ENCODE peak calls at places on chromosomes 2 and 18, in eight cellular contexts. One of them, this sample, is unnamed.
A peak's percentile ranks its signal among the peaks of the same experiment; 100 is the strongest.

GRCh38 chr2:135997380-135997779 is 12.0 kb upstream of the DARS1 start:
- DNase-seq in heart left ventricle: no peak
- DNase-seq in IMR-90: no peak
- DNase-seq in endothelial cell of umbilical vein: no peak
- DNase-seq in A549: no peak
- DNase-seq in body of pancreas: no peak
- DNase-seq in transverse colon: peak; percentile 40
- DNase-seq in tibial nerve: no peak
- DNase-seq in this sample: no peak

GRCh38 chr2:239609583-239610310 is 208.9 kb upstream of the HDAC4 start:
- DNase-seq in heart left ventricle: no peak
- DNase-seq in tibial nerve: no peak
- DNase-seq in IMR-90: no peak
- DNase-seq in transverse colon: no peak
- DNase-seq in A549: no peak
- DNase-seq in body of pancreas: no peak
- DNase-seq in endothelial cell of umbilical vein: no peak
- DNase-seq in this sample: no peak

GRCh38 chr2:117875786-117876185 is 61.3 kb downstream of the DDX18 start:
- DNase-seq in transverse colon: no peak
- DNase-seq in IMR-90: no peak
- DNase-seq in heart left ventricle: no peak
- DNase-seq in endothelial cell of umbilical vein: no peak
- DNase-seq in tibial nerve: no peak
- DNase-seq in body of pancreas: no peak
- DNase-seq in A549: no peak
- DNase-seq in this sample: no peak

GRCh38 chr18:46587568-46587967 is 69.5 kb downstream of the LOXHD1 start:
- DNase-seq in endothelial cell of umbilical vein: no peak
- DNase-seq in body of pancreas: no peak
- DNase-seq in A549: no peak
- DNase-seq in tibial nerve: no peak
- DNase-seq in transverse colon: no peak
- DNase-seq in heart left ventricle: no peak
- DNase-seq in IMR-90: no peak
- DNase-seq in this sample: no peak

GRCh38 chr2:195414479-195414878 is 242.5 kb upstream of the SLC39A10 start:
- DNase-seq in tibial nerve: no peak
- DNase-seq in transverse colon: no peak
- DNase-seq in endothelial cell of umbilical vein: no peak
- DNase-seq in body of pancreas: no peak
- DNase-seq in IMR-90: no peak
- DNase-seq in heart left ventricle: no peak
- DNase-seq in A549: no peak
- DNase-seq in this sample: no peak

GRCh38 chr18:62279561-62279960 is 45.5 kb upstream of the TNFRSF11A start:
- DNase-seq in IMR-90: no peak
- DNase-seq in endothelial cell of umbilical vein: no peak
- DNase-seq in tibial nerve: no peak
- DNase-seq in body of pancreas: no peak
- DNase-seq in A549: no peak
- DNase-seq in transverse colon: no peak
- DNase-seq in heart left ventricle: no peak
- DNase-seq in this sample: no peak

GRCh38 chr2:180892081-180892480 is 88.3 kb upstream of the UBE2E3 start:
- DNase-seq in A549: no peak
- DNase-seq in body of pancreas: no peak
- DNase-seq in tibial nerve: no peak
- DNase-seq in transverse colon: no peak
- DNase-seq in IMR-90: no peak
- DNase-seq in heart left ventricle: no peak
- DNase-seq in endothelial cell of umbilical vein: no peak
- DNase-seq in this sample: no peak

GRCh38 chr2:189409136-189409535 is 32.1 kb upstream of the WDR75 start:
- DNase-seq in body of pancreas: no peak
- DNase-seq in IMR-90: peak; percentile 24
- DNase-seq in endothelial cell of umbilical vein: peak; percentile 10
- DNase-seq in A549: no peak
- DNase-seq in heart left ventricle: no peak
- DNase-seq in tibial nerve: no peak
- DNase-seq in transverse colon: no peak
- DNase-seq in this sample: no peak

GRCh38 chr2:160913323-160913722 is 246.9 kb upstream of the TANK start:
- DNase-seq in IMR-90: no peak
- DNase-seq in body of pancreas: no peak
- DNase-seq in transverse colon: no peak
- DNase-seq in heart left ventricle: no peak
- DNase-seq in A549: no peak
- DNase-seq in endothelial cell of umbilical vein: no peak
- DNase-seq in tibial nerve: no peak
- DNase-seq in this sample: no peak

GRCh38 chr2:160914217-160914616 is 246.0 kb upstream of the TANK start:
- DNase-seq in body of pancreas: no peak
- DNase-seq in A549: no peak
- DNase-seq in endothelial cell of umbilical vein: no peak
- DNase-seq in tibial nerve: no peak
- DNase-seq in IMR-90: no peak
- DNase-seq in heart left ventricle: no peak
- DNase-seq in transverse colon: no peak
- DNase-seq in this sample: no peak

GRCh38 chr2:160911258-160911657 is 249.0 kb upstream of the TANK start:
- DNase-seq in endothelial cell of umbilical vein: peak; percentile 71
- DNase-seq in tibial nerve: no peak
- DNase-seq in heart left ventricle: no peak
- DNase-seq in transverse colon: no peak
- DNase-seq in IMR-90: no peak
- DNase-seq in A549: no peak
- DNase-seq in body of pancreas: no peak
- DNase-seq in this sample: no peak

GRCh38 chr2:160910681-160911080 is 249.5 kb upstream of the TANK start:
- DNase-seq in heart left ventricle: no peak
- DNase-seq in transverse colon: no peak
- DNase-seq in body of pancreas: no peak
- DNase-seq in tibial nerve: no peak
- DNase-seq in IMR-90: peak; percentile 66
- DNase-seq in endothelial cell of umbilical vein: peak; percentile 48
- DNase-seq in A549: no peak
- DNase-seq in this sample: no peak

GRCh38 chr2:160912276-160912675 is 248.0 kb upstream of the TANK start:
- DNase-seq in endothelial cell of umbilical vein: no peak
- DNase-seq in tibial nerve: no peak
- DNase-seq in body of pancreas: no peak
- DNase-seq in A549: no peak
- DNase-seq in IMR-90: no peak
- DNase-seq in heart left ventricle: no peak
- DNase-seq in transverse colon: no peak
- DNase-seq in this sample: no peak
- H3K4me3 ChIP-seq in endothelial cell of umbilical vein: no peak overlapping the region
- H3K4me3 ChIP-seq in tibial nerve: no peak overlapping the region
- H3K4me3 ChIP-seq in body of pancreas: no peak overlapping the region
- H3K4me3 ChIP-seq in A549: no peak overlapping the region
- H3K4me3 ChIP-seq in IMR-90: no peak overlapping the region
- H3K4me3 ChIP-seq in heart left ventricle: no peak overlapping the region
- H3K4me3 ChIP-seq in transverse colon: no peak overlapping the region
- H3K4me3 ChIP-seq in this sample: no peak overlapping the region

GRCh38 chr2:172925600-172925999 is 150.0 kb upstream of the MAP3K20 start:
- DNase-seq in A549: no peak
- DNase-seq in heart left ventricle: no peak
- DNase-seq in IMR-90: no peak
- DNase-seq in body of pancreas: no peak
- DNase-seq in transverse colon: no peak
- DNase-seq in tibial nerve: no peak
- DNase-seq in endothelial cell of umbilical vein: no peak
- DNase-seq in this sample: no peak

GRCh38 chr2:172928754-172929153 is 146.9 kb upstream of the MAP3K20 start:
- DNase-seq in body of pancreas: peak; percentile 23
- DNase-seq in endothelial cell of umbilical vein: peak; percentile 88
- DNase-seq in transverse colon: no peak
- DNase-seq in A549: no peak
- DNase-seq in IMR-90: peak; percentile 92
- DNase-seq in tibial nerve: no peak
- DNase-seq in heart left ventricle: no peak
- DNase-seq in this sample: no peak

GRCh38 chr2:172930871-172931255 is 144.8 kb upstream of the MAP3K20 start:
- DNase-seq in heart left ventricle: no peak
- DNase-seq in body of pancreas: no peak
- DNase-seq in transverse colon: no peak
- DNase-seq in A549: no peak
- DNase-seq in tibial nerve: no peak
- DNase-seq in endothelial cell of umbilical vein: peak; percentile 50
- DNase-seq in IMR-90: no peak
- DNase-seq in this sample: no peak

GRCh38 chr2:172929644-172930043 is 146.0 kb upstream of the MAP3K20 start:
- DNase-seq in heart left ventricle: no peak
- DNase-seq in tibial nerve: no peak
- DNase-seq in endothelial cell of umbilical vein: peak; percentile 25
- DNase-seq in A549: no peak
- DNase-seq in body of pancreas: no peak
- DNase-seq in IMR-90: no peak
- DNase-seq in transverse colon: no peak
- DNase-seq in this sample: no peak

DNA sequence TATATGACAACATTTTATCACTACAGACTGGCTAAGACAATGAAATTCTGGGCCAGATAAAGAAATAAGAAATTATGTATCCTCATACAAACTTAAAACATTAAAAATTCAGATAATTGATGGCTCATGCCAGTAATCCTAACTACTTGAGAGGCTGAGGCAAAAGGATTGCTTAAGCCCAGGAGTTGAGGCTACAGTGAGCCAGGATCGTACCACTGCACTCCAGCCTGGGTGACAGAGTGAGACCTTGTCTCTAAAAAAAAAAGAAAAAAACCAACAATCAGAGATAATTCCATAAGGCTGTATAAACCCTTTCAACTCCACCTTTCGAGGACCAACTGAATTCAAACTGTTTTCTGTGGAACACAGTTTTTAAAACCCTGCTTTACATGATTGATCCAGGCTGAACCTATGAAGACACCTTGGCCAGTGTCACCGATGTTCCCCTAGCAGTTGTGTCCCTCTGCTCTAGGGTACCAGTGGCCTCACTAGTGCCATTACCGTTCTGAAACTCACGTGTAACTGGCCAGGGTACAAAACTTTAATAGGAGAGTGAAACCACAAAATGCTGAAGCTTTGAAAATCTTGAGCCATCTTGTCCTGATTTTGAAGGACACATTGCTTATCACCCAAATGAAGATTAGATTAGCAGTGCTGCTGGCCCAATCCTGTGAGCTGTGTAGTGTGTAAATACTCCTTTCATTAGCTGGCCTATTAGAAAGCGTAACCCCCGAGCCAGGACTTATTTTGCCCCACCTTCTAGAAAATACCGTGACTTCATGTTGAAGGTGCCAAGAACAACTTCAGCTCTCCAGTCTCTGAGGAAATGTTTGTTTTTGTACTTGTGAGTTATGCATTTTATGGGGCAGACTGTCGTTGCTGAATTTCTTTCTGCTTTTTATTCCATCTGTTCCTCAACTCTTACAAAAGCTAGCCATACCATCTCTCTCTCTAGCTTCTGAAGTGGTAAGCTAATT is 148.0 kb upstream of the MAP3K20 start:
- DNase-seq in endothelial cell of umbilical vein: peak; percentile 95
- DNase-seq in IMR-90: peak; percentile 88
- DNase-seq in tibial nerve: peak; percentile 53
- DNase-seq in body of pancreas: peak; percentile 73
- DNase-seq in transverse colon: no peak
- DNase-seq in heart left ventricle: no peak
- DNase-seq in A549: no peak
- DNase-seq in this sample: peak; percentile 32
- TF ChIP-seq POLR2A in endothelial cell of umbilical vein: no peak
- TF ChIP-seq POLR2A in IMR-90: no peak
- TF ChIP-seq POLR2A in tibial nerve: no peak
- TF ChIP-seq POLR2A in body of pancreas: peak; percentile 80
- TF ChIP-seq POLR2A in transverse colon: no peak
- TF ChIP-seq POLR2A in heart left ventricle: no peak
- TF ChIP-seq POLR2A in A549: no peak
- TF ChIP-seq POLR2A in this sample: no peak

GRCh38 chr2:157432475-157433106 is 11.3 kb downstream of the CYTIP start:
- DNase-seq in IMR-90: no peak
- DNase-seq in heart left ventricle: no peak
- DNase-seq in body of pancreas: no peak
- DNase-seq in tibial nerve: no peak
- DNase-seq in endothelial cell of umbilical vein: no peak
- DNase-seq in transverse colon: no peak
- DNase-seq in A549: no peak
- DNase-seq in this sample: no peak

GRCh38 chr2:157428500-157429175 is 15.3 kb downstream of the CYTIP start:
- DNase-seq in transverse colon: no peak
- DNase-seq in A549: no peak
- DNase-seq in tibial nerve: no peak
- DNase-seq in body of pancreas: no peak
- DNase-seq in endothelial cell of umbilical vein: no peak
- DNase-seq in IMR-90: no peak
- DNase-seq in heart left ventricle: no peak
- DNase-seq in this sample: no peak

GRCh38 chr2:157430266-157430665 is 13.6 kb downstream of the CYTIP start:
- DNase-seq in IMR-90: no peak
- DNase-seq in body of pancreas: no peak
- DNase-seq in tibial nerve: no peak
- DNase-seq in A549: no peak
- DNase-seq in endothelial cell of umbilical vein: no peak
- DNase-seq in transverse colon: no peak
- DNase-seq in heart left ventricle: no peak
- DNase-seq in this sample: no peak

GRCh38 chr2:157427922-157428303 is 16.0 kb downstream of the CYTIP start:
- DNase-seq in heart left ventricle: no peak
- DNase-seq in IMR-90: no peak
- DNase-seq in transverse colon: no peak
- DNase-seq in body of pancreas: no peak
- DNase-seq in A549: no peak
- DNase-seq in tibial nerve: no peak
- DNase-seq in endothelial cell of umbilical vein: no peak
- DNase-seq in this sample: no peak

DNA sequence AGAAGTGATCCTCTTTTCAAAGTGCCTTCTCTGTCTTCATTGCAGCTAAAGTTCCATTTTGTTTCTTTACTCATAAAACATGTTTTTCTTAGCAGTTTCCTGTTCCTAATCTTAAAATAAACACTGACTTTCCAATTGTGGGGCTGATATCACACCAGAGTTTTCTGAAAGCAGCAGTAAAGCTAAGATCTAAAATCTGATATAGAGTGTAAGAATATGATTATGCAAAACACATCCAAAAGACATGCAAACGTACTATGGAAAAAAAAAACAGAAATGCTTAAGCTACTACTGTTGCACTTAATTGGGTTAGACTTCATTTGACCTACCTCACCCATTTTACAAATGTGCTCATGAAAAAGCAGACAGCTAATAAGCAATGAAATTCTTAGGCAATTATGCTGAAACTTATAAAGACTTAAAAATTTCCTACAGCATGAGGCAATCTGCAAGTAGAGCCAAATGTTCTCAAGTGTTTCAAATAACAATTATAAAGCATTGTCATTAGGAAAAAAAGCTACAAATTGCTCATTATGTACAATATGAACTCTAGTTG is 10.5 kb downstream of the CYTIP start:
- DNase-seq in tibial nerve: no peak
- DNase-seq in body of pancreas: no peak
- DNase-seq in endothelial cell of umbilical vein: peak; percentile 63
- DNase-seq in IMR-90: no peak
- DNase-seq in heart left ventricle: no peak
- DNase-seq in transverse colon: no peak
- DNase-seq in A549: no peak
- DNase-seq in this sample: no peak
- H3K4me3 ChIP-seq in tibial nerve: no peak overlapping the region
- H3K4me3 ChIP-seq in body of pancreas: no peak overlapping the region
- H3K4me3 ChIP-seq in endothelial cell of umbilical vein: no peak overlapping the region
- H3K4me3 ChIP-seq in IMR-90: no peak overlapping the region
- H3K4me3 ChIP-seq in heart left ventricle: no peak overlapping the region
- H3K4me3 ChIP-seq in transverse colon: no peak overlapping the region
- H3K4me3 ChIP-seq in A549: no peak overlapping the region
- H3K4me3 ChIP-seq in this sample: no peak overlapping the region

GRCh38 chr2:86211796-86212188 is 12.5 kb downstream of the MRPL35 start:
- DNase-seq in transverse colon: no peak
- DNase-seq in heart left ventricle: no peak
- DNase-seq in tibial nerve: no peak
- DNase-seq in body of pancreas: no peak
- DNase-seq in endothelial cell of umbilical vein: no peak
- DNase-seq in IMR-90: no peak
- DNase-seq in A549: no peak
- DNase-seq in this sample: no peak

GRCh38 chr2:86213699-86214502 is 14.6 kb downstream of the MRPL35 start:
- DNase-seq in tibial nerve: no peak
- DNase-seq in heart left ventricle: no peak
- DNase-seq in endothelial cell of umbilical vein: peak; percentile 84
- DNase-seq in A549: no peak
- DNase-seq in transverse colon: no peak
- DNase-seq in IMR-90: peak; percentile 29
- DNase-seq in body of pancreas: no peak
- DNase-seq in this sample: no peak

GRCh38 chr2:86213056-86213455 is 13.8 kb downstream of the MRPL35 start:
- DNase-seq in endothelial cell of umbilical vein: peak; percentile 56
- DNase-seq in body of pancreas: no peak
- DNase-seq in tibial nerve: no peak
- DNase-seq in IMR-90: no peak
- DNase-seq in heart left ventricle: no peak
- DNase-seq in transverse colon: no peak
- DNase-seq in A549: no peak
- DNase-seq in this sample: no peak

GRCh38 chr2:86216577-86217555 is 17.6 kb downstream of the MRPL35 start:
- DNase-seq in tibial nerve: no peak
- DNase-seq in transverse colon: no peak
- DNase-seq in A549: no peak
- DNase-seq in endothelial cell of umbilical vein: no peak
- DNase-seq in heart left ventricle: no peak
- DNase-seq in body of pancreas: no peak
- DNase-seq in IMR-90: no peak
- DNase-seq in this sample: no peak

DNA sequence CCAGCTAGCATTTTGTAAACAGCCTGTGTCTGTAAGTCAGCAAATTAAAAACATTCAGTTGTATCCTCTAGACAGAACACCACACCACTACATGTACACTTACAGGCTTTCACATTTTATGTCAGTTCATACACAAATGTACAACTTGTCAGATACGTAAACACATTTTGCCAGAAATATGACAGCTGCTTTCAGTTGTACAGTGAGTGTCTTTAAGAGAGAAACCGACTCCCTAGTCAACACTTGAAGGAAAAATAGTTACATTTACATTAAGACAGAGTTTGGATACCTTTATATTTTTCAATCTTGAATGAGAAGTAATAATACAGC is 15.2 kb downstream of the MRPL35 start:
- DNase-seq in IMR-90: no peak
- DNase-seq in heart left ventricle: no peak
- DNase-seq in A549: no peak
- DNase-seq in transverse colon: no peak
- DNase-seq in endothelial cell of umbilical vein: no peak
- DNase-seq in body of pancreas: no peak
- DNase-seq in tibial nerve: no peak
- DNase-seq in this sample: no peak
- TF ChIP-seq POLR2A in IMR-90: no peak
- TF ChIP-seq POLR2A in heart left ventricle: no peak
- TF ChIP-seq POLR2A in A549: no peak
- TF ChIP-seq POLR2A in transverse colon: no peak
- TF ChIP-seq POLR2A in endothelial cell of umbilical vein: no peak
- TF ChIP-seq POLR2A in body of pancreas: no peak
- TF ChIP-seq POLR2A in tibial nerve: no peak
- TF ChIP-seq POLR2A in this sample: no peak

This sample was measured in lower leg skin.